ENCODE peak calls at places on chromosome X, in four cellular contexts. A, W, C and I are unnamed samples.

GRCh38 chrX:82208976-82209375 is 1007.1 kb downstream of the SH3BGRL start:
- DNase-seq in A (no peak), W (no peak), C (no peak), I (no peak)

GRCh38 chrX:136762820-136763452 is 17.8 kb downstream of the ARHGEF6 start:
- DNase-seq in A (no peak), W (no peak), C (no peak), I (peak; percentile 22)

GRCh38 chrX:107780525-107780924 is 3.0 kb downstream of the NCBP2L start:
- DNase-seq in A (no peak), W (no peak), C (no peak), I (no peak)

GRCh38 chrX:124239911-124240310 is 92.5 kb upstream of the TEX13D start:
- DNase-seq in A (no peak), W (no peak), C (no peak), I (no peak)

GRCh38 chrX:15758140-15758539 is 20.1 kb downstream of the CA5B start:
- DNase-seq in A (no peak), W (no peak), C (no peak), I (no peak)

GRCh38 chrX:29666361-29666760 is 549.0 kb upstream of the MAGEB2 start:
- DNase-seq in A (no peak), W (no peak), C (no peak), I (no peak)

GRCh38 chrX:134908235-134908834 is 82.5 kb upstream of the SMIM10 start:
- DNase-seq in A (peak; percentile 29), W (no peak), C (no peak), I (peak; percentile 28)

GRCh38 chrX:134880866-134881265 is 109.9 kb upstream of the SMIM10 start:
- DNase-seq in A (peak; percentile 15), W (no peak), C (no peak), I (no peak)

GRCh38 chrX:120840826-120841225 is 34.8 kb downstream of the CT47B1 start:
- DNase-seq in A (no peak), W (no peak), C (no peak), I (no peak)

GRCh38 chrX:107102980-107103379 is 15.6 kb downstream of the RBM41 start:
- DNase-seq in A (no peak), W (no peak), C (no peak), I (no peak)

GRCh38 chrX:24619647-24620046 is 27.5 kb downstream of the PCYT1B start:
- DNase-seq in A (peak; percentile 20), W (no peak), C (no peak), I (peak; percentile 60)

GRCh38 chrX:44748014-44748413 is 95.8 kb upstream of the DUSP21 start:
- DNase-seq in A (no peak), W (no peak), C (no peak), I (no peak)

GRCh38 chrX:74343970-74344622 is 40.1 kb downstream of the ZCCHC13 start:
- DNase-seq in A (peak; percentile 63), W (no peak), C (peak; percentile 42), I (peak; percentile 67)

GRCh38 chrX:8504451-8504850 is 39.8 kb downstream of the VCX3B start:
- DNase-seq in A (no peak), W (no peak), C (no peak), I (no peak)

GRCh38 chrX:42530027-42530426 is 247.9 kb downstream of the PPP1R2C start:
- DNase-seq in A (no peak), W (no peak), C (no peak), I (no peak)

GRCh38 chrX:136711147-136711546 is 63.2 kb downstream of the CD40LG start:
- DNase-seq in A (peak; percentile 50), W (no peak), C (no peak), I (peak; percentile 54)

GRCh38 chrX:39298821-39299220 is 497.6 kb downstream of the MID1IP1 start:
- DNase-seq in A (no peak), W (no peak), C (no peak), I (no peak)

GRCh38 chrX:31423575-31424284 is 351.9 kb upstream of the FTHL17 start:
- DNase-seq in A (peak; percentile 51), W (no peak), C (peak; percentile 13), I (peak; percentile 76)

GRCh38 chrX:123424546-123424945 is 240.5 kb downstream of the GRIA3 start:
- DNase-seq in A (no peak), W (no peak), C (no peak), I (no peak)

DNA sequence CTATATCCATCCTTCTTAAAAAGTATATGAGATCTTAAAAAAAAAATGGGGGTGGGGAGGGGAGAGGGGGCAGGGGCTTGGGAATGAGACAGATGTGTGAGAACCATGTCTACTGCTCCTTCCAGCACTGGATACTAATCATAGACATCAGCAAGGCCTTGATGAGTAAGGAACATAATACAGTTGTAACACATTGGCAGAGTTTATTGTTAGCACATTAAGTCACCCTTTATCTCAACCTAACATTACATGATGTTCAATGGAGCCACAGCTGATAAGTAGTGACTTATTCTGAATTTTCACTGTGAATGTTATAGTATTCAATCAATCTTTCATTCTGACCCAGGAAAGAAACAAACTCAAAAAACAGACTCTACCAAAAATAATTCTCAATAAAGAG is 47.3 kb upstream of the KCNE5 start:
- DNase-seq in A (no peak), W (no peak), C (no peak), I (no peak)
- H3K4me1 ChIP-seq in A (no peaks in the 10 kb centered on the region), W (no peaks in the 10 kb centered on the region), C (no peaks in the 10 kb centered on the region), I (no peaks in the 10 kb centered on the region)

GRCh38 chrX:19377799-19378198 is 34.1 kb downstream of the PDHA1 start:
- DNase-seq in A (no peak), W (no peak), C (no peak), I (no peak)

GRCh38 chrX:19386679-19387078 is 43.0 kb downstream of the PDHA1 start:
- DNase-seq in A (no peak), W (no peak), C (no peak), I (no peak)

GRCh38 chrX:19381326-19381725 is 37.6 kb downstream of the PDHA1 start:
- DNase-seq in A (no peak), W (no peak), C (no peak), I (no peak)

GRCh38 chrX:19388064-19388679 is 44.4 kb downstream of the PDHA1 start:
- DNase-seq in A (no peak), W (no peak), C (no peak), I (no peak)

GRCh38 chrX:19382500-19383145 is 38.9 kb downstream of the PDHA1 start:
- DNase-seq in A (peak; percentile 57), W (peak; percentile 76), C (peak; percentile 60), I (peak; percentile 72)
- TF ChIP-seq CTCF in A (peak; percentile 19), W (peak; percentile 32), C (peak; percentile 57), I (peak; percentile 77)

GRCh38 chrX:67726028-67726427 is 182.2 kb downstream of the AR start:
- DNase-seq in A (no peak), W (no peak), C (no peak), I (no peak)
- H3K4me3 ChIP-seq in A (no peak overlapping the region), W (no peak overlapping the region), C (no peak overlapping the region), I (no peak overlapping the region)

GRCh38 chrX:1496076-1496475 is 40.9 kb downstream of the P2RY8 start:
- DNase-seq in A (no peak), W (no peak), C (no peak), I (no peak)

GRCh38 chrX:1502241-1502640 is 34.7 kb downstream of the P2RY8 start:
- DNase-seq in A (no peak), W (no peak), C (no peak), I (no peak)

GRCh38 chrX:1502853-1503252 is 34.1 kb downstream of the P2RY8 start:
- DNase-seq in A (no peak), W (no peak), C (no peak), I (no peak)

GRCh38 chrX:1506916-1507315 is 30.1 kb downstream of the P2RY8 start:
- DNase-seq in A (no peak), W (no peak), C (no peak), I (no peak)

GRCh38 chrX:1500701-1501624 is 36.0 kb downstream of the P2RY8 start:
- DNase-seq in A (no peak), W (peak; percentile 69), C (no peak), I (no peak)
- H3K4me1 ChIP-seq in A (no peaks in the 10 kb centered on the region), W (peaks cover 53% of the 10 kb centered on the region), C (no peaks in the 10 kb centered on the region), I (no peaks in the 10 kb centered on the region)

GRCh38 chrX:102345916-102346315 is 93.9 kb downstream of the NXF2B start:
- DNase-seq in A (peak; percentile 80), W (no peak), C (peak; percentile 62), I (peak; percentile 57)

GRCh38 chrX:102338162-102338561 is 91.2 kb downstream of the NXF2 start:
- DNase-seq in A (no peak), W (no peak), C (no peak), I (no peak)

GRCh38 chrX:102339312-102340298 is 92.6 kb downstream of the NXF2 start:
- DNase-seq in A (no peak), W (no peak), C (no peak), I (peak; percentile 40)

GRCh38 chrX:102341867-102342266 is 94.9 kb downstream of the NXF2 start:
- DNase-seq in A (no peak), W (no peak), C (no peak), I (no peak)
- TF ChIP-seq CTCF in A (peak; percentile 13), W (no peak), C (no peak), I (peak; percentile 29)

GRCh38 chrX:130771648-130772312 is 131.2 kb downstream of the ENOX2 start:
- DNase-seq in A (no peak), W (no peak), C (no peak), I (peak; percentile 30)

GRCh38 chrX:130770615-130771014 is 132.4 kb downstream of the ENOX2 start:
- DNase-seq in A (no peak), W (no peak), C (no peak), I (no peak)

GRCh38 chrX:130771230-130771629 is 131.8 kb downstream of the ENOX2 start:
- DNase-seq in A (no peak), W (no peak), C (no peak), I (no peak)

GRCh38 chrX:130769835-130770234 is 133.2 kb downstream of the ENOX2 start:
- DNase-seq in A (no peak), W (no peak), C (no peak), I (no peak)

GRCh38 chrX:130772313-130773140 is 130.5 kb downstream of the ENOX2 start:
- DNase-seq in A (no peak), W (no peak), C (no peak), I (no peak)
- H3K4me3 ChIP-seq in A (no peak overlapping the region), W (no peak overlapping the region), C (no peak overlapping the region), I (no peak overlapping the region)

GRCh38 chrX:153723351-153724251 is 586 bp downstream of the BCAP31 start:
- DNase-seq in A (no peak), W (peak; percentile 83), C (peak; percentile 37), I (peak; percentile 63)
- H3K4me1 ChIP-seq in A (no peaks in the 10 kb centered on the region), W (peaks cover 52% of the 10 kb centered on the region), C (peaks cover 79% of the 10 kb centered on the region), I (peaks cover 19% of the 10 kb centered on the region)

DNA sequence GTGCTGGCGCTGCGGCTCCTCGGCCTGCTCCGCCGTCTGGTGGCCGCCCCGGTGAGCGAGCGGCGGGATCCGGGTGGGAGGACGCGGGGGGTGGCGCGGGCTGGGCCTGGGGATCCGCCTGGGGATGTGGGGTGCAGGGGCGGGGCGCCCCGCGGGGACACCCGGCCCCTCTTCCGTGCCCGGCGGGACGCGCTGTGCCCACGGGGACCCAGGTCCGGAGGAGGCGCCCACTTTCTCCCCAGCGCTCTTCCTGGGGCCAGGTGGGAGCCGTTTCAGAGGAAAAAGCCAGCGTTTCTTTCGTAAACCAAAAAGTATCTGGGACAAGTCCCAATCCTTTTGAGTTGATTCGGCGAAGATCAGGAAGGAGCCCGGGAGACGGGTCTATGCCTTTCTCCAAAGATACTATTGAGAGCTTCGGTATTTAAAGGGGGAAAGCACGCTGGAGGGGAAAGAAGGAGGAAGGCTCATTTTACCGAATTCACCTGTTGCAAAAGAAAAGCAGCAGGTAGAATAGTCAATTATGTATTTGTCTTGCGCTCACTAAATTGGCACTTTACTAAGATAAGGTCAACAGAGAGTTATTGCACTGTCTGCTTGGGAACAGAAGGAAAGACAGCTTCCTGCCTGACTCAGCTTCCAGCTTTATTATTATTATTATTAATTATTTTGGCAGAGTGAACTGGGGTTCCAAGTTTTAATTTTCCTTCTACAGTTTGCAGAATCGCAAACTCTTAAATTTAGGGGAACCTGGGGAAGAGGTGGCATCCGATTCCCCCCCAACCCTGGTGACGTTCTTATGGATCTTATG is 81.5 kb upstream of the CD99 start:
- DNase-seq in A (no peak), W (no peak), C (no peak), I (no peak)
- TF ChIP-seq CTCF in A (no peak), W (no peak), C (peak; percentile 16), I (no peak)